ENCODE peak calls at places on chromosome 3, in eight cellular contexts. B, E, N, O, I, Y, T and V are unnamed samples.

GRCh38 chr3:30751610-30752299 is 142.7 kb downstream of the GADL1 start:
- DNase-seq in Y (peak), E (peak), O (peak), T (peak), N (peak), B (no peak), I (peak), V (no peak)

GRCh38 chr3:45907769-45908705 is 21.7 kb downstream of the CCR9 start:
- DNase-seq in O (no peak), Y (no peak), I (peak), N (no peak), B (no peak), T (no peak), E (no peak), V (no peak)

GRCh38 chr3:196792771-196793170 is 53.1 kb downstream of the PAK2 start:
- DNase-seq in B (no peak), T (no peak), Y (no peak), N (no peak), O (no peak), E (peak), I (no peak), V (no peak)

GRCh38 chr3:43869491-43869890 is 178.8 kb downstream of the ABHD5 start:
- DNase-seq in E (no peak), Y (no peak), B (no peak), T (no peak), N (no peak), I (no peak), O (no peak), V (no peak)

GRCh38 chr3:136078421-136079364 is 113.2 kb downstream of the PPP2R3A start:
- DNase-seq in T (peak), B (no peak), E (peak), Y (no peak), N (no peak), I (no peak), O (no peak), V (no peak)

GRCh38 chr3:135982404-135982761 is 16.9 kb downstream of the PPP2R3A start:
- DNase-seq in B (no peak), I (no peak), N (no peak), E (no peak), T (no peak), Y (no peak), O (no peak), V (peak)

GRCh38 chr3:122342803-122343202 is 17.8 kb downstream of the CSTA start:
- DNase-seq in B (no peak), I (no peak), E (no peak), N (no peak), T (no peak), Y (no peak), O (no peak), V (no peak)

GRCh38 chr3:56800373-56801150 is 1.2 kb downstream of the ARHGEF3 start:
- DNase-seq in T (peak), E (peak), B (no peak), N (no peak), I (peak), O (peak), Y (no peak), V (peak)

GRCh38 chr3:30696403-30696819 is 90.0 kb downstream of the TGFBR2 start:
- DNase-seq in O (no peak), Y (peak), I (no peak), B (no peak), T (no peak), N (no peak), E (no peak), V (no peak)

GRCh38 chr3:153673853-153674252 is 447.3 kb upstream of the ARHGEF26 start:
- DNase-seq in Y (no peak), I (no peak), E (no peak), T (no peak), O (no peak), N (no peak), B (no peak), V (no peak)

GRCh38 chr3:111787556-111788463 is 71.3 kb upstream of the PHLDB2 start:
- DNase-seq in T (no peak), Y (no peak), E (no peak), I (no peak), N (no peak), B (no peak), O (no peak), V (no peak)

GRCh38 chr3:42666022-42666421 is 12.5 kb downstream of the ZBTB47 start:
- DNase-seq in T (no peak), E (no peak), Y (no peak), I (no peak), N (no peak), B (no peak), O (no peak), V (peak)

GRCh38 chr3:170357176-170357919 is at the start of gene SKIL:
- DNase-seq in E (peak), B (peak), T (peak), I (peak), O (peak), N (peak), Y (peak), V (peak)

GRCh38 chr3:78969483-78969882 is 798.3 kb downstream of the ROBO1 start:
- DNase-seq in T (no peak), E (no peak), B (no peak), N (no peak), I (no peak), Y (no peak), O (no peak), V (no peak)

GRCh38 chr3:172446198-172446597 is 2.1 kb downstream of the GHSR start:
- DNase-seq in O (no peak), B (no peak), E (no peak), Y (no peak), T (no peak), N (no peak), I (no peak), V (no peak)

GRCh38 chr3:184748219-184749135 is 36.6 kb upstream of the MAGEF1 start:
- DNase-seq in N (no peak), E (no peak), Y (peak), T (peak), B (no peak), I (peak), O (no peak), V (no peak)

GRCh38 chr3:1960506-1960905 is 138.2 kb upstream of the CNTN4 start:
- DNase-seq in O (no peak), Y (no peak), I (no peak), E (no peak), N (no peak), B (no peak), T (no peak), V (no peak)

GRCh38 chr3:194032828-194033435 is 103.0 kb upstream of the HES1 start:
- DNase-seq in E (no peak), Y (no peak), O (no peak), B (no peak), T (peak), I (no peak), N (no peak), V (no peak)

GRCh38 chr3:109224333-109224732 is 87.8 kb downstream of the C3orf85 start:
- DNase-seq in E (no peak), B (no peak), N (peak), I (peak), T (no peak), Y (no peak), O (no peak), V (peak)

GRCh38 chr3:124656531-124656930 is 73.7 kb upstream of the UMPS start:
- DNase-seq in O (no peak), B (no peak), N (no peak), T (no peak), Y (no peak), E (no peak), I (no peak), V (no peak)

GRCh38 chr3:118900737-118901525 is 133.7 kb downstream of the IGSF11 start:
- DNase-seq in Y (no peak), E (no peak), B (no peak), N (no peak), T (no peak), I (peak), O (no peak), V (no peak)

GRCh38 chr3:183283886-183284285 is 30.8 kb downstream of the B3GNT5 start:
- DNase-seq in T (no peak), B (no peak), E (no peak), N (no peak), Y (no peak), O (no peak), I (no peak), V (no peak)

GRCh38 chr3:100971776-100972175 is 21.4 kb downstream of the ABI3BP start:
- DNase-seq in Y (no peak), O (no peak), E (no peak), B (no peak), N (no peak), T (no peak), I (no peak), V (no peak)

GRCh38 chr3:100969557-100969916 is 23.7 kb downstream of the ABI3BP start:
- DNase-seq in I (no peak), Y (no peak), T (no peak), B (no peak), N (no peak), O (no peak), E (no peak), V (no peak)

GRCh38 chr3:100970537-100970936 is 22.7 kb downstream of the ABI3BP start:
- DNase-seq in I (no peak), N (no peak), T (no peak), Y (no peak), O (no peak), B (no peak), E (no peak), V (no peak)

GRCh38 chr3:100966807-100967206 is 26.4 kb downstream of the ABI3BP start:
- DNase-seq in N (no peak), E (no peak), T (no peak), I (no peak), Y (no peak), B (no peak), O (no peak), V (no peak)

DNA sequence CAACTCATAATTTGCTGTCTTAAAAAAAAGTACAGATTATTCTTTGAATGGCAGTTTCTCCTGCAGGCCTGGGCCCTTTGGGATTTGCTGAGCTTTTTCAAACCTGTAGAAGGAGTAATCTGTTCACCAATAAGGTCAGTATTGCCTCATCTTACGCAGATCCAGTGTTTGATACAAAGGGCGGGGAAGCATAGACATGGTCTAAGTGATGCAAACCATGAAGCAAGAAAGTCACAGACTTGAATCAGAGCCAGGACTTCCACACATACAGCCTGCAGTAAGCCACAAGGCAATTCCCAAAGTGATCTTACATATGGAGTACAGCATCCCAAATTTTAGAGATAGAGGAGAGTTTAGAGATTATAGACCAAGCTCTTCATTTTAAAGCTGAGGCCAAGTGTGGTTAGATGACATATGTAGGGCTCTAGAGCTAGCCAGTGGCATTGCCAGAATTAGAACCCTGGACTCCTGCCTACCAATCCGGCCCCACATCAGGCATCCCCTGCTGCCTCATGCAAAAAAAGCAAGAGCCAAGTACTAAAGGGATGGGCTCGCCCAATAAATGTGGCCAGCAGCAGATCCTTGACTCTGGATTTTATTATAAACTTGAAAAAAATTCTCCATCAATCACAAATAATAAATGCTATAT is 24.2 kb downstream of the ABI3BP start:
- DNase-seq in B (no peak), N (no peak), I (no peak), O (no peak), E (no peak), Y (no peak), T (no peak), V (no peak)
- TF ChIP-seq CTCF in B (no peak), N (no peak), I (no peak), O (no peak), E (no peak), Y (no peak), T (no peak), V (no peak)

GRCh38 chr3:66423791-66424190 is 77.0 kb downstream of the LRIG1 start:
- DNase-seq in E (no peak), T (no peak), N (no peak), B (peak), Y (no peak), I (no peak), O (no peak), V (no peak)
- TF ChIP-seq CTCF in E (no peak), T (no peak), N (no peak), B (no peak), Y (no peak), I (no peak), O (no peak), V (no peak)

GRCh38 chr3:119911748-119912147 is 129.8 kb downstream of the NR1I2 start:
- DNase-seq in B (no peak), E (no peak), N (no peak), T (no peak), I (peak), Y (no peak), O (no peak), V (no peak)

GRCh38 chr3:119912220-119912619 is 130.3 kb downstream of the NR1I2 start:
- DNase-seq in I (no peak), N (no peak), E (no peak), O (no peak), T (no peak), Y (no peak), B (no peak), V (no peak)

DNA sequence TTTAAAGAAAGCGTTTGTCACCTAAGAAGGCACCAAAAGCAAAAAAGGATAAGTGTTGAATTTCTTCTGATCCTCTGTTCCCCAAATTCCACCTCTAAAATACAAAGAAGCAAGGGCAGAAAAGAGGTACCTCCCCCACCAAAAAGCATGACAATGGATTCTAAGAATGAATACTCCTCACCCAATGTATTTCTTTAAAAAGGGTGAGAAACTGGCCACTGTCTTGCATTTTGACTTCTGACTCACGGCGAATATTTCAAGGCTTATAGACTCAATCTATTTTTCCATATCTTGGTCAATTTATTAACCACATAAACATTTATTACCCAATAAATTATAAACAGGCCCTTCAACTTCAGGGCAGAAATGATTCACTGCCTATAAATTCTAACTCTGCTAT is 131.1 kb downstream of the NR1I2 start:
- DNase-seq in E (no peak), B (no peak), T (no peak), Y (no peak), N (no peak), I (no peak), O (no peak), V (no peak)
- TF ChIP-seq CTCF in E (no peak), B (no peak), T (no peak), Y (no peak), N (no peak), I (no peak), O (no peak), V (no peak)

DNA sequence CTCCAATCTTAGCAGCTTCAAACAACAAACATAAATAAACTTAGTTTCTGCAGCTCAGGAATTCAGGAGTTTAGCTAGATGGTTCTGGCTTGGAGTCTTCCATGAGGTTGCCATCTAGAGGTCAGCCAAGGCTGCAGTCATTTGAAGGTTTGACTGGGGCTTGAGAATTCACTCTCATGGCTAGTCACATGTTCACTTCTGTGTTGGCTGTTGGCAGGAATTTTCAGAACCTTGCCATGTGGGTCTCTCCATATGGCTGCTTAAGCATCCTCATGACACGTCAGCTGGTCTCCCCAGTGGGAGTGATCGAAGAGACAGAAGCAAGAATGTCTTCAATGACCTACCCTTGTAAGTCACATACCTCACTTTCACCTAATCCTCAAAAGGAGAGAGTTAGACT is 269.2 kb upstream of the CNTN3 start:
- DNase-seq in B (no peak), Y (peak), T (no peak), I (no peak), E (no peak), O (no peak), N (no peak), V (no peak)
- TF ChIP-seq CTCF in B (no peak), Y (no peak), T (peak), I (no peak), E (no peak), O (no peak), N (no peak), V (no peak)

DNA sequence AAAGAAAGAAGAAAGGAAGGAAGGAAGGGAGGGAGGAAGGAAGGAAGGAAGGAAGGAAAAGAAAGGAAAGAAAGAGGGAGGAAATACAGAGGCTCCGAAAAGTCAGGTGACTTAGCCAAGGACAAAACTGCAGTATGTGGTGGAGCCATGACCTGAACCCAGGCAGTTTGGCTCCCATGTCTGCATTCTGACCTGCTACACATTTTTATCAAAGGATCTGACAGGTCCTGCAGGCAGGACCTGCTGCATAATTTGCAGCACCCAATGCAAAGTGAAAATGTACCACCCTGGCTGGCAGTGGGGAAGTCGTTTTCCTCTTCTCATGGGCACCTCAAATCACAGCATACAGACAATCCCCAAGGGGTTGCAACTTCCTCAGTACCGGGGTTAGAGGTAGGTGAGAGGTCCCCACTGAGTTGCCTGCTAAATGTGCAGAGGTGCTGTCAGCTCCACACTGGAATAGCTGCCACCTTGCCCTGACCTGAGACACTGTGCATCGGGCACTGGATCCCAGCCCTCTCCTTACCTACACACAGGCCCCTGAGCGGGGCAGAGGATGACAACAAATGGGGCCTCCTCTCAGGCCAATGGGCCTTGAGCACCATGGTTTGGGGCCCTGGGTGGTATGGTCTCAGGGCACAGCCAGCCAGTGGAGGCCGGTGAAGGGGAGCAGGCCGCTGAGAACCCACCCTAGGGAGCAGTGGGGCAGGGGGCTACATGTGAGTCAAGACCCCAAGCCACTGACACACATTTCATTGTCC is 175.1 kb downstream of the SHQ1 start:
- DNase-seq in Y (no peak), E (no peak), N (no peak), T (peak), B (no peak), I (no peak), O (no peak), V (no peak)
- TF ChIP-seq CTCF in Y (no peak), E (no peak), N (no peak), T (no peak), B (no peak), I (no peak), O (no peak), V (no peak)

GRCh38 chr3:127008236-127008635 is 25.3 kb downstream of the PLXNA1 start:
- DNase-seq in O (no peak), E (no peak), Y (no peak), N (no peak), T (no peak), I (no peak), B (no peak), V (no peak)
- TF ChIP-seq CTCF in O (no peak), E (no peak), Y (no peak), N (no peak), T (no peak), I (no peak), B (no peak), V (no peak)

GRCh38 chr3:174120997-174121396 is 723.5 kb downstream of the NLGN1 start:
- DNase-seq in T (no peak), N (no peak), I (no peak), E (no peak), O (no peak), Y (peak), B (no peak), V (no peak)

GRCh38 chr3:174126990-174127758 is 729.6 kb downstream of the NLGN1 start:
- DNase-seq in E (peak), T (no peak), O (no peak), I (no peak), N (no peak), B (no peak), Y (no peak), V (no peak)

GRCh38 chr3:174122411-174122810 is 724.9 kb downstream of the NLGN1 start:
- DNase-seq in I (no peak), E (no peak), T (no peak), Y (no peak), O (no peak), B (no peak), N (no peak), V (no peak)

GRCh38 chr3:174125267-174125844 is 727.8 kb downstream of the NLGN1 start:
- DNase-seq in O (no peak), T (peak), I (no peak), Y (peak), E (peak), N (peak), B (no peak), V (no peak)
- TF ChIP-seq CTCF in O (no peak), T (peak), I (no peak), Y (peak), E (peak), N (no peak), B (peak), V (no peak)

GRCh38 chr3:130393594-130393993 is 48.1 kb downstream of the COL6A5 start:
- DNase-seq in E (no peak), I (no peak), T (no peak), Y (peak), O (no peak), N (no peak), B (no peak), V (no peak)
- TF ChIP-seq CTCF in E (no peak), I (no peak), T (no peak), Y (no peak), O (no peak), N (no peak), B (no peak), V (no peak)

GRCh38 chr3:185788292-185788691 is 36.5 kb downstream of the IGF2BP2 start:
- DNase-seq in B (no peak), E (no peak), O (no peak), N (no peak), I (no peak), Y (no peak), T (no peak), V (no peak)
- TF ChIP-seq CTCF in B (no peak), E (no peak), O (no peak), N (no peak), I (no peak), Y (no peak), T (no peak), V (no peak)

DNA sequence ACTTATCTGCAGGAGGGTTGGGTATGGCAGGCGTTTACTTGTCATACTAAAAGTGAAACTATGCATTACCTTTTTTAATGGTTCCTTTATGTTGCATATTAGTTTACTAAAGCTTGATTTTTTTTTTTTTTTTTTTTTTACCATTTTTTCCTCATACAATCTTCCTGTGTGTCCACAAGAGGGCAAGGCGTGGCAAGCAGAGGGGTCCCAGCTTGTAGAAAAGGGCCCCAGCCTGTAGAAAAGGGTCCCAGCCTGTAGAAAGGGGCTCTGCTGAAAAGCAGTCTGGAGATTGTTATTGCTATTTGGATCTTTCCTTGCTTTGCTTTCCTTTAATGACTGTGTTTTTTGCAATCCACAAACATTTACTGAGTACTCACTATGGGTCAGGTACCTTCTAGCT is 21.9 kb downstream of the MKRN2 start:
- DNase-seq in E (no peak), O (no peak), N (no peak), Y (no peak), I (no peak), T (no peak), B (no peak), V (no peak)
- TF ChIP-seq CTCF in E (no peak), O (no peak), N (no peak), Y (peak), I (peak), T (peak), B (no peak), V (no peak)